ENCODE peak calls at places on chromosomes 12 and 14, in five cellular contexts. One of them, this sample, is unnamed.

GRCh38 chr14:20624495-20625070 is 16.9 kb downstream of the OR6S1 start:
- DNase-seq in cardiac muscle cell: peak
- DNase-seq in brain microvascular endothelial cell: peak
- DNase-seq in activated naive CD4-positive, alpha-beta T cell: peak
- DNase-seq in H9: peak
- DNase-seq in this sample: no peak

GRCh38 chr14:94485944-94486841 is 10.2 kb upstream of the SERPINA9 start:
- DNase-seq in cardiac muscle cell: peak
- DNase-seq in brain microvascular endothelial cell: peak
- DNase-seq in activated naive CD4-positive, alpha-beta T cell: peak
- DNase-seq in H9: peak
- DNase-seq in this sample: peak

GRCh38 chr12:105948331-105948730 is 190.4 kb downstream of the NUAK1 start:
- DNase-seq in cardiac muscle cell: no peak
- DNase-seq in brain microvascular endothelial cell: no peak
- DNase-seq in activated naive CD4-positive, alpha-beta T cell: no peak
- DNase-seq in H9: no peak
- DNase-seq in this sample: peak

GRCh38 chr12:132595183-132595582 is 15.2 kb downstream of the LRCOL1 start:
- DNase-seq in cardiac muscle cell: no peak
- DNase-seq in brain microvascular endothelial cell: no peak
- DNase-seq in activated naive CD4-positive, alpha-beta T cell: no peak
- DNase-seq in H9: no peak
- DNase-seq in this sample: no peak

GRCh38 chr12:32477714-32478113 is 78.4 kb downstream of the FGD4 start:
- DNase-seq in cardiac muscle cell: no peak
- DNase-seq in brain microvascular endothelial cell: no peak
- DNase-seq in activated naive CD4-positive, alpha-beta T cell: no peak
- DNase-seq in H9: no peak
- DNase-seq in this sample: no peak

GRCh38 chr12:112322882-112323547 is 59.2 kb downstream of the HECTD4 start:
- DNase-seq in cardiac muscle cell: no peak
- DNase-seq in brain microvascular endothelial cell: no peak
- DNase-seq in activated naive CD4-positive, alpha-beta T cell: no peak
- DNase-seq in H9: no peak
- DNase-seq in this sample: no peak

GRCh38 chr14:92613008-92613658 is 99.6 kb downstream of the RIN3 start:
- DNase-seq in cardiac muscle cell: peak
- DNase-seq in brain microvascular endothelial cell: no peak
- DNase-seq in activated naive CD4-positive, alpha-beta T cell: peak
- DNase-seq in H9: peak
- DNase-seq in this sample: no peak

GRCh38 chr12:47736216-47736615 is 10.9 kb upstream of the ENDOU start:
- DNase-seq in cardiac muscle cell: no peak
- DNase-seq in brain microvascular endothelial cell: no peak
- DNase-seq in activated naive CD4-positive, alpha-beta T cell: no peak
- DNase-seq in H9: no peak
- DNase-seq in this sample: no peak

GRCh38 chr12:112979281-112979680 is 962 bp downstream of the OAS2 start:
- DNase-seq in cardiac muscle cell: no peak
- DNase-seq in brain microvascular endothelial cell: no peak
- DNase-seq in activated naive CD4-positive, alpha-beta T cell: peak
- DNase-seq in H9: no peak
- DNase-seq in this sample: no peak

GRCh38 chr14:67056684-67057083 is 132.6 kb upstream of the GARIN2 start:
- DNase-seq in cardiac muscle cell: no peak
- DNase-seq in brain microvascular endothelial cell: no peak
- DNase-seq in activated naive CD4-positive, alpha-beta T cell: no peak
- DNase-seq in H9: no peak
- DNase-seq in this sample: no peak

GRCh38 chr12:44876554-44877275 is 600 bp upstream of the NELL2 start:
- DNase-seq in cardiac muscle cell: peak
- DNase-seq in brain microvascular endothelial cell: no peak
- DNase-seq in activated naive CD4-positive, alpha-beta T cell: no peak
- DNase-seq in H9: peak
- DNase-seq in this sample: peak

GRCh38 chr12:54749191-54749818 is 101.1 kb upstream of the DCD start:
- DNase-seq in cardiac muscle cell: peak
- DNase-seq in brain microvascular endothelial cell: peak
- DNase-seq in activated naive CD4-positive, alpha-beta T cell: no peak
- DNase-seq in H9: no peak
- DNase-seq in this sample: peak

GRCh38 chr12:1914116-1914911 is 4.1 kb downstream of the CACNA2D4 start:
- DNase-seq in cardiac muscle cell: no peak
- DNase-seq in brain microvascular endothelial cell: no peak
- DNase-seq in activated naive CD4-positive, alpha-beta T cell: no peak
- DNase-seq in H9: peak
- DNase-seq in this sample: no peak

GRCh38 chr14:54627718-54628345 is 60.9 kb downstream of the SAMD4A start:
- DNase-seq in cardiac muscle cell: peak
- DNase-seq in brain microvascular endothelial cell: peak
- DNase-seq in activated naive CD4-positive, alpha-beta T cell: no peak
- DNase-seq in H9: no peak
- DNase-seq in this sample: no peak

GRCh38 chr14:101535808-101536207 is 25.5 kb upstream of the DIO3 start:
- DNase-seq in cardiac muscle cell: no peak
- DNase-seq in brain microvascular endothelial cell: no peak
- DNase-seq in activated naive CD4-positive, alpha-beta T cell: no peak
- DNase-seq in H9: no peak
- DNase-seq in this sample: no peak

GRCh38 chr12:15546102-15546701 is 223.9 kb downstream of the PTPRO start:
- DNase-seq in cardiac muscle cell: no peak
- DNase-seq in brain microvascular endothelial cell: no peak
- DNase-seq in activated naive CD4-positive, alpha-beta T cell: no peak
- DNase-seq in H9: no peak
- DNase-seq in this sample: no peak